ENCODE peak calls at places on chromosomes 5 and 9, in four cellular contexts. One of them, this sample, is unnamed.

GRCh38 chr9:71647094-71647591 is 121.2 kb downstream of the CEMIP2 start:
- DNase-seq in GM13976: no peak
- DNase-seq in heart right ventricle: peak; percentile 68
- DNase-seq in spleen: peak; percentile 77
- DNase-seq in this sample: peak; percentile 93

GRCh38 chr5:55860268-55860667 is 9.1 kb downstream of the IL31RA start:
- DNase-seq in spleen: no peak
- DNase-seq in GM13976: no peak
- DNase-seq in heart right ventricle: no peak
- DNase-seq in this sample: no peak

GRCh38 chr5:5018560-5018935 is 121.6 kb upstream of the ADAMTS16 start:
- DNase-seq in spleen: no peak
- DNase-seq in GM13976: no peak
- DNase-seq in heart right ventricle: no peak
- DNase-seq in this sample: no peak

GRCh38 chr5:54229041-54229780 is 81.2 kb downstream of the ARL15 start:
- DNase-seq in GM13976: peak; percentile 48
- DNase-seq in spleen: peak; percentile 89
- DNase-seq in heart right ventricle: peak; percentile 70
- DNase-seq in this sample: peak; percentile 67

GRCh38 chr5:102014371-102014770 is 281.7 kb downstream of the SLCO4C1 start:
- DNase-seq in spleen: no peak
- DNase-seq in heart right ventricle: no peak
- DNase-seq in GM13976: no peak
- DNase-seq in this sample: no peak

GRCh38 chr9:99000480-99001395 is 57.0 kb downstream of the COL15A1 start:
- DNase-seq in GM13976: peak; percentile 70
- DNase-seq in spleen: no peak
- DNase-seq in heart right ventricle: peak; percentile 47
- DNase-seq in this sample: peak; percentile 57

GRCh38 chr9:13728917-13729811 is 449.7 kb upstream of the MPDZ start:
- DNase-seq in GM13976: no peak
- DNase-seq in heart right ventricle: no peak
- DNase-seq in spleen: no peak
- DNase-seq in this sample: peak; percentile 92

GRCh38 chr9:27683181-27683580 is 109.9 kb upstream of the C9orf72 start:
- DNase-seq in GM13976: no peak
- DNase-seq in heart right ventricle: no peak
- DNase-seq in spleen: no peak
- DNase-seq in this sample: no peak

GRCh38 chr9:70006299-70006698 is 37.3 kb upstream of the MAMDC2 start:
- DNase-seq in GM13976: no peak
- DNase-seq in spleen: no peak
- DNase-seq in heart right ventricle: no peak
- DNase-seq in this sample: no peak

GRCh38 chr5:2751592-2752021 is at the start of gene IRX2:
- DNase-seq in GM13976: no peak
- DNase-seq in heart right ventricle: peak; percentile 84
- DNase-seq in spleen: no peak
- DNase-seq in this sample: peak; percentile 97

GRCh38 chr5:76384705-76385104 is 18.4 kb upstream of the IQGAP2 start:
- DNase-seq in heart right ventricle: no peak
- DNase-seq in spleen: no peak
- DNase-seq in GM13976: no peak
- DNase-seq in this sample: no peak

GRCh38 chr5:76294573-76294972 is 108.5 kb upstream of the IQGAP2 start:
- DNase-seq in heart right ventricle: no peak
- DNase-seq in spleen: no peak
- DNase-seq in GM13976: no peak
- DNase-seq in this sample: no peak

GRCh38 chr5:89097103-89097502 is 214.1 kb upstream of the MEF2C start:
- DNase-seq in heart right ventricle: no peak
- DNase-seq in GM13976: peak; percentile 36
- DNase-seq in spleen: no peak
- DNase-seq in this sample: no peak

GRCh38 chr9:138072161-138072842 is 194.7 kb downstream of the CACNA1B start:
- DNase-seq in heart right ventricle: no peak
- DNase-seq in GM13976: peak; percentile 29
- DNase-seq in spleen: peak; percentile 45
- DNase-seq in this sample: no peak

GRCh38 chr9:88663766-88664419 is 128.9 kb downstream of the NXNL2 start:
- DNase-seq in GM13976: no peak
- DNase-seq in heart right ventricle: no peak
- DNase-seq in spleen: no peak
- DNase-seq in this sample: no peak

GRCh38 chr9:100601216-100601615 is 23.3 kb downstream of the CAVIN4 start:
- DNase-seq in spleen: no peak
- DNase-seq in heart right ventricle: no peak
- DNase-seq in GM13976: peak; percentile 51
- DNase-seq in this sample: peak; percentile 71

GRCh38 chr5:179321206-179321987 is 23.9 kb downstream of the ADAMTS2 start:
- DNase-seq in heart right ventricle: peak; percentile 2
- DNase-seq in GM13976: no peak
- DNase-seq in spleen: peak; percentile 64
- DNase-seq in this sample: no peak

GRCh38 chr9:132210472-132211145 is 48.8 kb downstream of the NTNG2 start:
- DNase-seq in spleen: no peak
- DNase-seq in GM13976: no peak
- DNase-seq in heart right ventricle: no peak
- DNase-seq in this sample: peak; percentile 43

GRCh38 chr9:5552301-5552700 is 42.0 kb downstream of the PDCD1LG2 start:
- DNase-seq in spleen: no peak
- DNase-seq in GM13976: no peak
- DNase-seq in heart right ventricle: no peak
- DNase-seq in this sample: no peak

GRCh38 chr5:6527749-6528455 is 79.2 kb downstream of the UBE2QL1 start:
- DNase-seq in GM13976: no peak
- DNase-seq in spleen: no peak
- DNase-seq in heart right ventricle: no peak
- DNase-seq in this sample: no peak

GRCh38 chr5:6525910-6526309 is 77.3 kb downstream of the UBE2QL1 start:
- DNase-seq in heart right ventricle: no peak
- DNase-seq in spleen: no peak
- DNase-seq in GM13976: peak; percentile 78
- DNase-seq in this sample: peak; percentile 29

GRCh38 chr5:6522337-6522736 is 73.7 kb downstream of the UBE2QL1 start:
- DNase-seq in heart right ventricle: no peak
- DNase-seq in spleen: no peak
- DNase-seq in GM13976: no peak
- DNase-seq in this sample: no peak

GRCh38 chr5:6522983-6523382 is 74.3 kb downstream of the UBE2QL1 start:
- DNase-seq in spleen: no peak
- DNase-seq in heart right ventricle: no peak
- DNase-seq in GM13976: no peak
- DNase-seq in this sample: no peak

GRCh38 chr5:6525422-6525821 is 76.8 kb downstream of the UBE2QL1 start:
- DNase-seq in heart right ventricle: no peak
- DNase-seq in spleen: no peak
- DNase-seq in GM13976: peak; percentile 53
- DNase-seq in this sample: no peak
- TF ChIP-seq CTCF in heart right ventricle: no peak
- TF ChIP-seq CTCF in spleen: no peak
- TF ChIP-seq CTCF in GM13976: no peak
- TF ChIP-seq CTCF in this sample: no peak

DNA sequence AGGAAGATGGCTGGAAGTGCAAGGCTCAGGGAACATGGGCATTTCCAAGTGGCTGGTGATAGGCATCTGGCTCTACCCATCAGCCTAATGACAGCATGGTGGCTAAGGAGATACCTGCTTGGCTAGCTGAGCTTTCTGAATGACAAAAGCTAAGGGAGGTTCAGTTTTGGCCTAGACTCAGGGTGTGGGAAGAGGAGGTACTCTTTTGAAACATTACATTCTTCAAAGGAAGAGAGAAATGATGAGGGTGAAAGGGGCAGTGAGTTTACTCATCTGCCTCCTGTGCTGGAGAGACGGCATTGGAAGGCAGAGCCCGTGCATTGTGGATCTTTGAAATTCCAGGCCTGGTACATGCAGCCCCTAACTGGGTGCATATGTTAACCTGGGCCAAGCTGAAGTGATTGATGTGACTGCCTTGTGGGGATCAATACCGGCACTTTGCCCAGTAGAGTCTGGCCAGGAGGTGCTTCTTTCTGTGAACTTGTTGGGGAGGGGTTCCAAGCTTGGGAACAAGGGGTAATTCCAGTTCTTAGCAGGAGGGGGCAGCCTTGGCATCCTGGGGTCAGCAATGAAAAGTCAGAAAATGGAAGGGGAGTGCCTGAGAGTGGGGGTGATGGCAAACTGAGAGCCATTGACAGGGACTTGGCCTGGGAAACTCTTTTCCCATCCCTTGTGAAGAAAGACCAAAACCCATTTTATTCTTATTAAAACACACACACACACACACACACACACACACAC is 108.6 kb downstream of the ACER2 start:
- DNase-seq in spleen: no peak
- DNase-seq in GM13976: peak; percentile 17
- DNase-seq in heart right ventricle: no peak
- DNase-seq in this sample: peak; percentile 20
- TF ChIP-seq CTCF in spleen: no peak
- TF ChIP-seq CTCF in GM13976: peak; percentile 40
- TF ChIP-seq CTCF in heart right ventricle: no peak
- TF ChIP-seq CTCF in this sample: no peak

GRCh38 chr9:128412120-128412790 is 8.4 kb upstream of the CERCAM start:
- DNase-seq in GM13976: peak; percentile 63
- DNase-seq in heart right ventricle: peak; percentile 43
- DNase-seq in spleen: no peak
- DNase-seq in this sample: peak; percentile 43
- TF ChIP-seq CTCF in GM13976: peak; percentile 33
- TF ChIP-seq CTCF in heart right ventricle: peak; percentile 28
- TF ChIP-seq CTCF in spleen: peak; percentile 60
- TF ChIP-seq CTCF in this sample: peak; percentile 49

DNA sequence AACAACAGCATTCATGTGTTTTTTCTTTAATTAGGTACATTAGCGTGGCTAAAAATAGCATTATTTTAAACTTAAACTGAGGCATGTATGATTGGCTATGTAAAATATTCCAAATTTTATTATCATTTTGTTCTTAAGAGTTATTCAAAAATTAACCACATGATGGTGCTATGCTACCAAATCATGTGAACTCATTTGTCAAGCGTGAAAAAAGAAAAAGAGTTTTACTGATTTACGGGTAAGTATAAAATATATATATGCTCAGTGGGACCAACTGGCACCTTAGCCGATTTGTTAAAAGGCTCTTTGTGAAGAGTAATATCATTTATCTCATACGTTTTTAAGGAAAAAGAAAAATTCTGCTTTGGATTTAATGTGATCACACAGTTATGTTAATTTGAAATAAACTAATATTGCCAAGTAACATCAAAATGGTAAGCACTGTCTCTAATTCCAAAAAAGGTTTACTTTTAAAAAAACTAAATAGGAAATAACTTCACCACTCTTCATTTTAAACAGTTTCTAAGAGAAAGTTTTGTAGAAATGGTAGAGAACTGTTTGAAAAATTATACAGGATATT is 1042.3 kb downstream of the CDH12 start:
- DNase-seq in GM13976: no peak
- DNase-seq in spleen: no peak
- DNase-seq in heart right ventricle: no peak
- DNase-seq in this sample: peak; percentile 40
- TF ChIP-seq CTCF in GM13976: peak; percentile 38
- TF ChIP-seq CTCF in spleen: peak; percentile 28
- TF ChIP-seq CTCF in heart right ventricle: no peak
- TF ChIP-seq CTCF in this sample: peak; percentile 47

GRCh38 chr9:84929068-84929467 is 259.5 kb downstream of the NTRK2 start:
- DNase-seq in GM13976: no peak
- DNase-seq in spleen: no peak
- DNase-seq in heart right ventricle: no peak
- DNase-seq in this sample: no peak

GRCh38 chr9:84935528-84936117 is 266.1 kb downstream of the NTRK2 start:
- DNase-seq in GM13976: no peak
- DNase-seq in spleen: no peak
- DNase-seq in heart right ventricle: no peak
- DNase-seq in this sample: no peak

GRCh38 chr9:84937086-84937670 is 267.6 kb downstream of the NTRK2 start:
- DNase-seq in heart right ventricle: no peak
- DNase-seq in spleen: no peak
- DNase-seq in GM13976: no peak
- DNase-seq in this sample: no peak

GRCh38 chr9:84928419-84928818 is 258.9 kb downstream of the NTRK2 start:
- DNase-seq in heart right ventricle: no peak
- DNase-seq in spleen: no peak
- DNase-seq in GM13976: no peak
- DNase-seq in this sample: no peak

DNA sequence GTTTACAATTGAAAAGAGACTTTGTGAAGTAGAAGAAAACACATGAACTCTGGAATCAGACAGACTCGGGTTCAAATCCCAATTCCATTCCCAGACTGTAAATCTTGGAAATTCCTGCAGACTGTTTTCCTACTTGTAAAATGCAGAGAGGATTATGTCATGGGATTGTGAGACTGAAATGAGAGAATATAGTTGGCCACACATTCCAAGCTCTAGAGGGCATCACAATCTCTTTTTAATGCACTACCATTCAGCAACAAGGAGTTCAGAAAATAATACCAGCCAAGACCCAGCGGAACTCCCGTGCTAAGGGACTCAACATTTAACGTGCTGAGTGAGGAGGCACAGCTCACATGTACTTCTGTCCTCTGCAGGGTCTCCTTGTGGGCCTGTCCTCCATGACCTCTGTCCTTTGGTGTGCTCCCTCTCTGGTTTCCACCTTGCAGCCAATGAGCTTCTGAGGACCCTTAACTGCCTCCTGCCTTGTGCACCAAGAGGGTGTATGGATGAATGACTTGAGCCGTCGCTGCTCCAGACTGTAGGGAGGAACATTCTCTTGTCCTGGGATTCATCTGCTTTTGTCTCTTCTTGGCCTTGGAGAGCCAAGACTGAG is 263.5 kb downstream of the NTRK2 start:
- DNase-seq in spleen: no peak
- DNase-seq in heart right ventricle: no peak
- DNase-seq in GM13976: no peak
- DNase-seq in this sample: peak; percentile 18
- TF ChIP-seq CTCF in spleen: no peak
- TF ChIP-seq CTCF in heart right ventricle: no peak
- TF ChIP-seq CTCF in GM13976: no peak
- TF ChIP-seq CTCF in this sample: peak; percentile 23

This sample was measured in MCF 10A.